ENCODE peak calls at places on chromosome 22, in four cellular contexts. H, D, A and R are unnamed samples.

GRCh38 chr22:19510919-19511341 is 13.3 kb downstream of the CLDN5 start:
- DNase-seq in A (no peak), H (no peak), D (no peak), R (no peak)

GRCh38 chr22:33831207-33831606 is 89.1 kb downstream of the LARGE1 start:
- DNase-seq in H (no peak), D (no peak), A (no peak), R (no peak)

GRCh38 chr22:21709688-21710087 is 25.9 kb downstream of the YPEL1 start:
- DNase-seq in A (no peak), D (no peak), H (no peak), R (no peak)

GRCh38 chr22:33867118-33867863 is 53.0 kb downstream of the LARGE1 start:
- DNase-seq in A (no peak), H (no peak), D (no peak), R (no peak)

GRCh38 chr22:36191106-36191836 is 10.3 kb downstream of the APOL4 start:
- DNase-seq in A (no peak), H (peak; percentile 28), D (no peak), R (peak; percentile 79)

GRCh38 chr22:45638834-45639746 is 32.5 kb upstream of the ATXN10 start:
- DNase-seq in A (no peak), H (peak; percentile 77), D (peak; percentile 86), R (peak; percentile 90)

GRCh38 chr22:26314656-26315055 is 114.4 kb upstream of the ASPHD2 start:
- DNase-seq in H (no peak), D (no peak), A (no peak), R (no peak)

GRCh38 chr22:18024276-18024939 is at the start of gene MICAL3:
- DNase-seq in D (no peak), H (peak; percentile 72), A (peak; percentile 93), R (peak; percentile 84)

GRCh38 chr22:22955276-22955798 is 67.7 kb downstream of the IGLL5 start:
- DNase-seq in A (no peak), H (no peak), D (no peak), R (no peak)

GRCh38 chr22:45903355-45904149 is 73.4 kb downstream of the WNT7B start:
- DNase-seq in A (no peak), H (peak; percentile 76), D (no peak), R (no peak)

GRCh38 chr22:46213052-46213451 is 37.0 kb downstream of the CDPF1 start:
- DNase-seq in A (no peak), D (no peak), H (no peak), R (no peak)

GRCh38 chr22:30816413-30816812 is 121.7 kb downstream of the OSBP2 start:
- DNase-seq in A (no peak), D (no peak), H (no peak), R (no peak)

GRCh38 chr22:33823552-33823951 is 96.7 kb downstream of the LARGE1 start:
- DNase-seq in D (no peak), A (no peak), H (peak; percentile 23), R (no peak)

GRCh38 chr22:37157516-37158289 is 8.0 kb upstream of the IL2RB start:
- DNase-seq in D (peak; percentile 46), A (peak; percentile 37), H (peak; percentile 16), R (peak; percentile 12)

GRCh38 chr22:45882881-45883810 is 93.8 kb downstream of the WNT7B start:
- DNase-seq in H (no peak), A (peak; percentile 64), D (peak; percentile 78), R (peak; percentile 66)

GRCh38 chr22:26589845-26590524 is at the start of gene TPST2:
- DNase-seq in D (peak; percentile 94), H (peak; percentile 83), A (peak; percentile 95), R (peak; percentile 92)

GRCh38 chr22:37862570-37863325 is 13.5 kb downstream of the EIF3L start:
- DNase-seq in H (no peak), D (no peak), A (no peak), R (no peak)

GRCh38 chr22:27617214-27617881 is 184.2 kb downstream of the MN1 start:
- DNase-seq in H (no peak), D (no peak), A (no peak), R (no peak)

GRCh38 chr22:23204541-23205157 is 24.3 kb downstream of the BCR start:
- DNase-seq in H (no peak), D (peak; percentile 79), A (peak; percentile 60), R (peak; percentile 92)

GRCh38 chr22:27796829-27797792 is 4.4 kb downstream of the MN1 start:
- DNase-seq in A (no peak), H (no peak), D (no peak), R (peak; percentile 72)

GRCh38 chr22:30572840-30573593 is 1.4 kb downstream of the GAL3ST1 start:
- DNase-seq in D (no peak), A (no peak), H (no peak), R (peak; percentile 78)

GRCh38 chr22:17272511-17272991 is 53.3 kb upstream of the ADA2 start:
- DNase-seq in H (no peak), A (peak; percentile 30), D (no peak), R (peak; percentile 46)

GRCh38 chr22:46484861-46485595 is 52.4 kb downstream of the CELSR1 start:
- DNase-seq in A (no peak), D (peak; percentile 36), H (no peak), R (no peak)

GRCh38 chr22:21642584-21643448 is 714 bp downstream of the SDF2L1 start:
- DNase-seq in D (peak; percentile 87), A (peak; percentile 87), H (peak; percentile 44), R (peak; percentile 83)

GRCh38 chr22:20438066-20438677 is 547 bp upstream of the SCARF2 start:
- DNase-seq in H (peak; percentile 60), A (peak; percentile 74), D (no peak), R (peak; percentile 88)

GRCh38 chr22:22558972-22559603 is at the start of gene PRAME:
- DNase-seq in H (peak; percentile 49), A (peak; percentile 88), D (no peak), R (no peak)

GRCh38 chr22:36419177-36419911 is 31.6 kb upstream of the MYH9 start:
- DNase-seq in H (peak; percentile 88), A (no peak), D (no peak), R (peak; percentile 85)

GRCh38 chr22:24761888-24762675 is 12.4 kb downstream of the PIWIL3 start:
- DNase-seq in H (peak; percentile 81), D (no peak), A (no peak), R (no peak)

GRCh38 chr22:32354360-32355351 is 3.0 kb upstream of the RFPL3 start:
- DNase-seq in A (no peak), H (peak; percentile 31), D (peak; percentile 75), R (no peak)

GRCh38 chr22:30905696-30906341 is 62.8 kb downstream of the MORC2 start:
- DNase-seq in H (no peak), D (no peak), A (no peak), R (no peak)

GRCh38 chr22:25716637-25717036 is 25.4 kb upstream of the MYO18B start:
- DNase-seq in D (no peak), A (no peak), H (no peak), R (no peak)

GRCh38 chr22:40044870-40045834 is 50.4 kb downstream of the FAM83F start:
- DNase-seq in A (peak; percentile 97), H (peak; percentile 14), D (peak; percentile 91), R (peak; percentile 91)

GRCh38 chr22:26367402-26368245 is 61.4 kb upstream of the ASPHD2 start:
- DNase-seq in H (peak; percentile 61), A (no peak), D (no peak), R (no peak)

GRCh38 chr22:24175160-24175808 is 6.0 kb upstream of the SUSD2 start:
- DNase-seq in H (peak; percentile 84), D (peak; percentile 93), A (peak; percentile 93), R (peak; percentile 91)

GRCh38 chr22:35344956-35345690 is 35.8 kb upstream of the HMOX1 start:
- DNase-seq in D (peak; percentile 73), A (no peak), H (no peak), R (peak; percentile 64)

GRCh38 chr22:30423296-30423958 is 2.1 kb upstream of the MTFP1 start:
- DNase-seq in D (peak; percentile 91), A (peak; percentile 93), H (no peak), R (peak; percentile 93)

GRCh38 chr22:27987557-27987956 is 68.5 kb upstream of the PITPNB start:
- DNase-seq in H (peak; percentile 84), D (no peak), A (no peak), R (no peak)

GRCh38 chr22:22838148-22838786 is 49.3 kb upstream of the IGLL5 start:
- DNase-seq in D (no peak), A (no peak), H (no peak), R (no peak)

GRCh38 chr22:45626198-45626651 is 45.4 kb upstream of the ATXN10 start:
- DNase-seq in H (no peak), A (peak; percentile 39), D (no peak), R (peak; percentile 92)

DNA sequence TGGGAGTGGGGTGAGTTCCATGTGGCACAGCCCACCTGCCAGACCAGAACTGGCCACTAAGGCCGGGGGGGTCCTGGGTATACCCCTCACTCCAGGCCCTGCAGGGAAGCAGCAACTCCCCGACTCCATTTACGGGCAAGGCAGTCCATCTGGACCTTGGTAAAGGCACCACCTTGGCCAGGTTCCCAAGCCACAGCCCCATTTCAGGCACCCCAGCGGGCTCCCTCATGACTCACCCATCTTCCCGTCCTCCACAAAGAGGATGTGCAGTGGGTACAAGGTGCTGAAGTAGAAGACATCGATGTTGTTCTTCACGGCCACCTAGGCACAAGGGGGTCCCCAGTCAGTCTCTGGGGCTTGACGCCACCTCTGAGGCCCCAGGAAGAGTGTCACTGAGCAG is 15.7 kb upstream of the RASL10A start:
- DNase-seq in A (no peak), H (peak; percentile 25), D (no peak), R (no peak)
- H3K36me3 ChIP-seq in A (peaks cover 100% of the 10 kb centered on the region), H (peaks cover 5% of the 10 kb centered on the region), D (no peaks in the 10 kb centered on the region), R (peaks cover 17% of the 10 kb centered on the region)

DNA sequence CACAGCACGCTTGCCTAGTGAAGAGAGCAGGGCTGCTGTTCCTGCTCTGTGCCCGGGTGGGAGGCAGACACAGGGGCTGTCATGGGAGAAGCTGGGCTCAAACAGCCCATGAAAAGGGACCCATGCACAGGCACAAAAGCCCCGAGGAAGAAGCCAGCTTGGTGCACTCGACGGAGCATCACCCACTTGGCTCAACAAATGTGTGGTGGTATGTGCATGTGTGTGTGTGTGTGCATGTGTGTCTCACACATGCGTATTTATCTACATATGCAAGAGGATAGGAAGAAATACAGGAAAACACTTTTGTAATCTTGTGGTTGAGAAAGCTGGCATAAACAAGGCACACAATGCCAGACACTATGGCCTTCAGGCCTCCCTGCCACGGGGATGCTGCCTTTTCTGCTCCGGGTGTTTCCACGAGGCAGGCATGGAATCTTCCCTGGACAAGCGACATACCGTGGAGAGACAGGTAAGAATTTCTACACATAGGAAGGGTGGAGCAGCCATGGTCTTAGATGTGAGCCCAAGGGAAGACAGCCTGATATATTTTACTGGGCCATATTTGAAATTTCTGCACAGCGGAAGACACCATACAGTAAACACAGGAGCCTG is 4.9 kb upstream of the APOBEC3A start:
- DNase-seq in A (no peak), H (no peak), D (peak; percentile 25), R (peak; percentile 32)
- H3K27ac ChIP-seq in A (peak overlapping the region; percentile 81), H (no peak overlapping the region), D (no peak overlapping the region), R (no peak overlapping the region)

GRCh38 chr22:47606426-47606825 is 844.0 kb downstream of the TBC1D22A start:
- DNase-seq in D (no peak), A (peak; percentile 38), H (no peak), R (peak; percentile 39)
- TF ChIP-seq CTCF in D (no peak), A (no peak), H (no peak), R (no peak)

GRCh38 chr22:43992331-43992821 is 31.7 kb upstream of the PARVB start:
- DNase-seq in H (peak; percentile 15), D (no peak), A (no peak), R (no peak)
- H3K36me3 ChIP-seq in H (peaks cover 35% of the 10 kb centered on the region), D (no peaks in the 10 kb centered on the region), A (peaks cover 88% of the 10 kb centered on the region), R (peaks cover 48% of the 10 kb centered on the region)